ENCODE peak calls at places on chromosomes 16 and 17, in seven cellular contexts. K is stimulated activated CD8-positive, alpha-beta memory T cell treated with anti-CD3 and anti-CD28 coated beads, Interleukin-2, amount 100 ng/mL, for 48 hours; L is tibial nerve; B is lung; M is NCI-H1436 treated with DMSO at 0.1 percent for 48 hours; W is NCI-H1092 treated with DMSO at 0.1 percent for 48 hours; F is iris pigment epithelial cell. X is an unnamed sample.

GRCh38 chr17:62750502-62751349 is 57.4 kb downstream of the MARCHF10 start:
- DNase-seq in K (no peak), L (no peak), B (no peak), M (no peak), W (peak), F (no peak), X (peak)

GRCh38 chr16:31276600-31276999 is 16.8 kb downstream of the ITGAM start:
- DNase-seq in K (no peak), L (no peak), B (no peak), M (no peak), W (no peak), F (no peak), X (no peak)

GRCh38 chr16:27426423-27427408 is 24.7 kb downstream of the IL21R start:
- DNase-seq in K (peak), L (peak), B (peak), M (peak), W (peak), F (peak), X (no peak)

GRCh38 chr17:60493847-60494321 is 32.2 kb downstream of the APPBP2 start:
- DNase-seq in K (no peak), L (no peak), B (no peak), M (no peak), W (no peak), F (peak), X (no peak)

GRCh38 chr17:21285164-21286065 is 904 bp downstream of the MAP2K3 start:
- DNase-seq in K (no peak), L (no peak), B (no peak), M (no peak), W (no peak), F (peak), X (no peak)

GRCh38 chr16:84826558-84826941 is 6.8 kb downstream of the CRISPLD2 start:
- DNase-seq in K (no peak), L (no peak), B (no peak), M (no peak), W (no peak), F (peak), X (no peak)

GRCh38 chr17:75842963-75843576 is 1.1 kb downstream of the UNC13D start:
- DNase-seq in K (no peak), L (no peak), B (no peak), M (no peak), W (no peak), F (no peak), X (no peak)

GRCh38 chr16:53434436-53435065 is at the start of gene RBL2:
- DNase-seq in K (peak), L (peak), B (peak), M (no peak), W (peak), F (peak), X (no peak)

GRCh38 chr17:32488177-32488542 is 1.4 kb downstream of the CDK5R1 start:
- DNase-seq in K (no peak), L (no peak), B (no peak), M (no peak), W (no peak), F (no peak), X (no peak)

GRCh38 chr17:6442775-6443174 is 1.5 kb upstream of the PIMREG start:
- DNase-seq in K (no peak), L (no peak), B (no peak), M (no peak), W (no peak), F (no peak), X (no peak)

GRCh38 chr16:57781741-57782606 is 20.3 kb downstream of the KIFC3 start:
- DNase-seq in K (no peak), L (no peak), B (no peak), M (no peak), W (no peak), F (peak), X (no peak)

GRCh38 chr17:81365148-81365600 is 30.1 kb upstream of the BAHCC1 start:
- DNase-seq in K (no peak), L (no peak), B (peak), M (no peak), W (no peak), F (peak), X (no peak)

GRCh38 chr17:559699-560378 is 154.8 kb downstream of the VPS53 start:
- DNase-seq in K (no peak), L (peak), B (peak), M (no peak), W (no peak), F (peak), X (no peak)

GRCh38 chr17:50850640-50851039 is 15.3 kb downstream of the WFIKKN2 start:
- DNase-seq in K (no peak), L (no peak), B (no peak), M (no peak), W (no peak), F (no peak), X (no peak)

GRCh38 chr17:56540791-56541190 is 52.7 kb upstream of the NOG start:
- DNase-seq in K (no peak), L (no peak), B (no peak), M (no peak), W (no peak), F (peak), X (no peak)

GRCh38 chr17:9875441-9875840 is 29.6 kb downstream of the RCVRN start:
- DNase-seq in K (no peak), L (no peak), B (no peak), M (no peak), W (no peak), F (peak), X (no peak)

GRCh38 chr17:6558932-6559752 is 2.8 kb upstream of the PITPNM3 start:
- DNase-seq in K (no peak), L (no peak), B (no peak), M (no peak), W (no peak), F (no peak), X (no peak)

GRCh38 chr16:12527077-12527476 is 276.6 kb downstream of the CPPED1 start:
- DNase-seq in K (no peak), L (no peak), B (no peak), M (no peak), W (no peak), F (no peak), X (no peak)

GRCh38 chr17:80870401-80870800 is 121.2 kb upstream of the CHMP6 start:
- DNase-seq in K (no peak), L (no peak), B (no peak), M (no peak), W (no peak), F (no peak), X (no peak)

GRCh38 chr16:88905563-88905962 is 39.1 kb upstream of the PABPN1L start:
- DNase-seq in K (peak), L (no peak), B (no peak), M (no peak), W (no peak), F (peak), X (no peak)

GRCh38 chr16:87808108-87808507 is 42.3 kb upstream of the KLHDC4 start:
- DNase-seq in K (no peak), L (no peak), B (no peak), M (no peak), W (no peak), F (no peak), X (no peak)

GRCh38 chr16:89733322-89733721 is 12.0 kb downstream of the ZNF276 start:
- DNase-seq in K (no peak), L (no peak), B (no peak), M (no peak), W (no peak), F (no peak), X (no peak)

GRCh38 chr16:985646-986400 is 4.3 kb downstream of the SOX8 start:
- DNase-seq in K (no peak), L (no peak), B (no peak), M (no peak), W (no peak), F (no peak), X (no peak)

GRCh38 chr17:81090361-81091133 is 55.6 kb downstream of the BAIAP2 start:
- DNase-seq in K (peak), L (peak), B (peak), M (no peak), W (no peak), F (no peak), X (no peak)

GRCh38 chr17:9138161-9138717 is 116.9 kb downstream of the NTN1 start:
- DNase-seq in K (no peak), L (no peak), B (no peak), M (no peak), W (no peak), F (no peak), X (no peak)

GRCh38 chr16:81254919-81255526 is 16.5 kb downstream of the BCO1 start:
- DNase-seq in K (no peak), L (no peak), B (no peak), M (no peak), W (no peak), F (no peak), X (no peak)

GRCh38 chr17:32596666-32597065 is 109.9 kb downstream of the CDK5R1 start:
- DNase-seq in K (no peak), L (no peak), B (no peak), M (no peak), W (no peak), F (peak), X (peak)

GRCh38 chr17:60087882-60088669 is 9.4 kb upstream of the HEATR6 start:
- DNase-seq in K (no peak), L (no peak), B (no peak), M (no peak), W (no peak), F (peak), X (no peak)